ENCODE peak calls at places on chromosomes 11 and 22, in six cellular contexts. W is HTR-8/SVneo; A is AG09309; G is activated gamma-delta T cell treated with anti-CD3 and anti-CD28 coated beads, Interleukin-2, amount 50 U/mL, for 16 hours; P is fibroblast of gingiva; E is NCI-H1105. Z is an unnamed sample.

GRCh38 chr11:77130763-77131513 is 2.9 kb downstream of the MYO7A start:
- DNase-seq in W (peak; percentile 88), A (no peak), G (no peak), P (peak; percentile 47), E (no peak), Z (no peak)

GRCh38 chr11:59770869-59771268 is 15.7 kb downstream of the STX3 start:
- DNase-seq in W (no peak), A (no peak), G (no peak), P (no peak), E (no peak), Z (no peak)

GRCh38 chr22:23522642-23523251 is 57.3 kb downstream of the IGLL1 start:
- DNase-seq in W (no peak), A (no peak), G (no peak), P (no peak), E (no peak), Z (peak; percentile 72)

GRCh38 chr22:24390576-24390975 is 36.8 kb upstream of the ADORA2A start:
- DNase-seq in W (no peak), A (no peak), G (no peak), P (peak; percentile 43), E (no peak), Z (no peak)

GRCh38 chr22:45246060-45246985 is 5.6 kb upstream of the KIAA0930 start:
- DNase-seq in W (peak; percentile 84), A (peak; percentile 94), G (no peak), P (peak; percentile 80), E (no peak), Z (peak; percentile 91)

GRCh38 chr11:63680842-63681207 is 475 bp upstream of the RTN3 start:
- DNase-seq in W (peak; percentile 27), A (no peak), G (no peak), P (no peak), E (no peak), Z (peak; percentile 28)

GRCh38 chr11:1146311-1146864 is 11.4 kb upstream of the MUC5AC start:
- DNase-seq in W (no peak), A (no peak), G (no peak), P (no peak), E (no peak), Z (no peak)

GRCh38 chr11:129637473-129637872 is 178.2 kb upstream of the TMEM45B start:
- DNase-seq in W (no peak), A (no peak), G (no peak), P (no peak), E (no peak), Z (no peak)

GRCh38 chr11:77471520-77472234 is 2.2 kb downstream of the PAK1 start:
- DNase-seq in W (no peak), A (no peak), G (no peak), P (no peak), E (no peak), Z (peak; percentile 54)

GRCh38 chr11:34397120-34397519 is 39.3 kb upstream of the ABTB2 start:
- DNase-seq in W (no peak), A (no peak), G (no peak), P (no peak), E (no peak), Z (peak; percentile 3)